ENCODE peak calls at places on chromosome 6, in five cellular contexts. One of them, this sample, is unnamed.

GRCh38 chr6:6566766-6567165 is 21.8 kb upstream of the LY86 start:
- DNase-seq in lower leg skin: no peak
- DNase-seq in heart right ventricle: no peak
- DNase-seq in AG10803: no peak
- DNase-seq in A549: no peak
- DNase-seq in this sample: no peak

GRCh38 chr6:154516276-154516675 is 5.8 kb upstream of the CNKSR3 start:
- DNase-seq in heart right ventricle: no peak
- DNase-seq in lower leg skin: no peak
- DNase-seq in A549: no peak
- DNase-seq in AG10803: no peak
- DNase-seq in this sample: no peak

GRCh38 chr6:84278311-84278710 is 50.9 kb upstream of the CEP162 start:
- DNase-seq in A549: no peak
- DNase-seq in lower leg skin: no peak
- DNase-seq in heart right ventricle: no peak
- DNase-seq in AG10803: peak; percentile 41
- DNase-seq in this sample: no peak

GRCh38 chr6:106739387-106739786 is 110.0 kb downstream of the QRSL1 start:
- DNase-seq in lower leg skin: peak; percentile 71
- DNase-seq in AG10803: peak; percentile 17
- DNase-seq in heart right ventricle: peak; percentile 75
- DNase-seq in A549: peak; percentile 34
- DNase-seq in this sample: no peak

GRCh38 chr6:16396497-16397319 is 158.3 kb downstream of the GMPR start:
- DNase-seq in heart right ventricle: no peak
- DNase-seq in AG10803: no peak
- DNase-seq in A549: no peak
- DNase-seq in lower leg skin: no peak
- DNase-seq in this sample: no peak

GRCh38 chr6:1316482-1317220 is 4.8 kb downstream of the FOXQ1 start:
- DNase-seq in heart right ventricle: no peak
- DNase-seq in lower leg skin: no peak
- DNase-seq in A549: no peak
- DNase-seq in AG10803: no peak
- DNase-seq in this sample: peak; percentile 50

GRCh38 chr6:53151676-53152075 is 3.0 kb upstream of the GCM1 start:
- DNase-seq in lower leg skin: no peak
- DNase-seq in A549: no peak
- DNase-seq in AG10803: no peak
- DNase-seq in heart right ventricle: no peak
- DNase-seq in this sample: no peak

GRCh38 chr6:69038841-69039240 is 403.8 kb downstream of the ADGRB3 start:
- DNase-seq in heart right ventricle: no peak
- DNase-seq in lower leg skin: no peak
- DNase-seq in A549: no peak
- DNase-seq in AG10803: no peak
- DNase-seq in this sample: no peak

GRCh38 chr6:74410630-74411029 is 714.6 kb downstream of the CD109 start:
- DNase-seq in heart right ventricle: no peak
- DNase-seq in AG10803: peak; percentile 92
- DNase-seq in lower leg skin: no peak
- DNase-seq in A549: no peak
- DNase-seq in this sample: no peak

GRCh38 chr6:35371494-35372262 is 29.3 kb downstream of the PPARD start:
- DNase-seq in AG10803: no peak
- DNase-seq in heart right ventricle: no peak
- DNase-seq in A549: no peak
- DNase-seq in lower leg skin: no peak
- DNase-seq in this sample: no peak

GRCh38 chr6:41494212-41495115 is 51.7 kb upstream of the FOXP4 start:
- DNase-seq in A549: no peak
- DNase-seq in lower leg skin: no peak
- DNase-seq in AG10803: no peak
- DNase-seq in heart right ventricle: no peak
- DNase-seq in this sample: no peak

GRCh38 chr6:121393711-121394110 is 41.7 kb upstream of the GJA1 start:
- DNase-seq in A549: no peak
- DNase-seq in heart right ventricle: no peak
- DNase-seq in AG10803: no peak
- DNase-seq in lower leg skin: no peak
- DNase-seq in this sample: no peak

GRCh38 chr6:128742900-128743299 is 140.0 kb upstream of the LAMA2 start:
- DNase-seq in A549: no peak
- DNase-seq in lower leg skin: no peak
- DNase-seq in heart right ventricle: no peak
- DNase-seq in AG10803: no peak
- DNase-seq in this sample: no peak

GRCh38 chr6:11772109-11772830 is 6.3 kb downstream of the ADTRP start:
- DNase-seq in AG10803: peak; percentile 94
- DNase-seq in A549: peak; percentile 64
- DNase-seq in lower leg skin: peak; percentile 71
- DNase-seq in heart right ventricle: no peak
- DNase-seq in this sample: no peak

GRCh38 chr6:96931198-96931597 is 6.7 kb downstream of the KLHL32 start:
- DNase-seq in A549: no peak
- DNase-seq in lower leg skin: no peak
- DNase-seq in heart right ventricle: no peak
- DNase-seq in AG10803: no peak
- DNase-seq in this sample: no peak

GRCh38 chr6:24757610-24758009 is 17.1 kb upstream of the GMNN start:
- DNase-seq in lower leg skin: no peak
- DNase-seq in AG10803: no peak
- DNase-seq in heart right ventricle: no peak
- DNase-seq in A549: no peak
- DNase-seq in this sample: no peak

GRCh38 chr6:3610206-3610605 is 141.3 kb downstream of the PXDC1 start:
- DNase-seq in AG10803: peak; percentile 9
- DNase-seq in lower leg skin: peak; percentile 41
- DNase-seq in A549: no peak
- DNase-seq in heart right ventricle: no peak
- DNase-seq in this sample: no peak

GRCh38 chr6:131923356-131923755 is 27.8 kb downstream of the CCN2 start:
- DNase-seq in heart right ventricle: peak; percentile 32
- DNase-seq in A549: no peak
- DNase-seq in lower leg skin: peak; percentile 29
- DNase-seq in AG10803: peak; percentile 41
- DNase-seq in this sample: no peak

GRCh38 chr6:131931063-131931745 is 20.0 kb downstream of the CCN2 start:
- DNase-seq in A549: no peak
- DNase-seq in lower leg skin: no peak
- DNase-seq in AG10803: peak; percentile 44
- DNase-seq in heart right ventricle: no peak
- DNase-seq in this sample: no peak

GRCh38 chr6:131924881-131925474 is 26.2 kb downstream of the CCN2 start:
- DNase-seq in heart right ventricle: no peak
- DNase-seq in lower leg skin: no peak
- DNase-seq in A549: peak; percentile 27
- DNase-seq in AG10803: peak; percentile 59
- DNase-seq in this sample: no peak

DNA sequence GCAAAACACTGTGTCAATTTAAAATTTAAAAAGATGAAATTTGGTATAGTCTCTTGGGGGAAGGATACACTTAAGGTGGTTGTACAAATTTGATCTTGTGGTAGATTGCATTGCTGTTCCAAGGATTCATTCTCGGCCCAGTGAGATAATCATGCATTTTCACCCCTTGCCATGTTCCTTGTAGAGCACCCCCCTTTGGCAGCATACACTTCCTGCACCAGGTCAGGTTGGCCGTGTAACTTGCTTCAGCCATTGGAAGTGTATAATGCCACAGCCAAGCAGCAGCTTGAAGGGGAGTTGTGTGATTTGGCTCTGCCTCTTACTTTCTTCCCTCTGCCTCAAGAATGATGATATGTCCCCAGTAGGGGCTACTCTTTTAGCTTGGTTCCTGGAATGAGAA is 21.9 kb downstream of the CCN2 start:
- DNase-seq in A549: no peak
- DNase-seq in AG10803: no peak
- DNase-seq in lower leg skin: no peak
- DNase-seq in heart right ventricle: no peak
- DNase-seq in this sample: no peak
- TF ChIP-seq CTCF in A549: no peak
- TF ChIP-seq CTCF in AG10803: no peak
- TF ChIP-seq CTCF in lower leg skin: no peak
- TF ChIP-seq CTCF in heart right ventricle: no peak
- TF ChIP-seq CTCF in this sample: no peak

GRCh38 chr6:109453594-109454482 is 1.7 kb downstream of the MICAL1 start:
- DNase-seq in lower leg skin: no peak
- DNase-seq in A549: no peak
- DNase-seq in AG10803: peak; percentile 66
- DNase-seq in heart right ventricle: peak; percentile 44
- DNase-seq in this sample: no peak

GRCh38 chr6:109454483-109455160 is 950 bp downstream of the MICAL1 start:
- DNase-seq in AG10803: no peak
- DNase-seq in heart right ventricle: peak; percentile 50
- DNase-seq in lower leg skin: peak; percentile 53
- DNase-seq in A549: no peak
- DNase-seq in this sample: no peak

GRCh38 chr6:109455502-109456282 is at the start of gene MICAL1:
- DNase-seq in AG10803: peak; percentile 67
- DNase-seq in lower leg skin: peak; percentile 62
- DNase-seq in heart right ventricle: peak; percentile 59
- DNase-seq in A549: peak; percentile 40
- DNase-seq in this sample: no peak

GRCh38 chr6:109456283-109456583 is 661 bp upstream of the MICAL1 start:
- DNase-seq in A549: no peak
- DNase-seq in AG10803: no peak
- DNase-seq in lower leg skin: no peak
- DNase-seq in heart right ventricle: no peak
- DNase-seq in this sample: no peak

GRCh38 chr6:109455161-109455501 is 441 bp downstream of the MICAL1 start:
- DNase-seq in A549: no peak
- DNase-seq in AG10803: no peak
- DNase-seq in lower leg skin: no peak
- DNase-seq in heart right ventricle: no peak
- DNase-seq in this sample: no peak
- TF ChIP-seq CTCF in A549: no peak
- TF ChIP-seq CTCF in AG10803: no peak
- TF ChIP-seq CTCF in lower leg skin: no peak
- TF ChIP-seq CTCF in heart right ventricle: no peak
- TF ChIP-seq CTCF in this sample: no peak

GRCh38 chr6:137588472-137588871 is 94.3 kb upstream of the OLIG3 start:
- DNase-seq in lower leg skin: no peak
- DNase-seq in heart right ventricle: no peak
- DNase-seq in AG10803: no peak
- DNase-seq in A549: no peak
- DNase-seq in this sample: no peak
- TF ChIP-seq CTCF in lower leg skin: no peak
- TF ChIP-seq CTCF in heart right ventricle: no peak
- TF ChIP-seq CTCF in AG10803: no peak
- TF ChIP-seq CTCF in A549: no peak
- TF ChIP-seq CTCF in this sample: no peak

GRCh38 chr6:87943191-87943590 is 104.5 kb upstream of the SPACA1 start:
- DNase-seq in lower leg skin: no peak
- DNase-seq in heart right ventricle: no peak
- DNase-seq in A549: no peak
- DNase-seq in AG10803: no peak
- DNase-seq in this sample: no peak

GRCh38 chr6:87941556-87942358 is 105.9 kb upstream of the SPACA1 start:
- DNase-seq in AG10803: no peak
- DNase-seq in heart right ventricle: no peak
- DNase-seq in A549: no peak
- DNase-seq in lower leg skin: no peak
- DNase-seq in this sample: no peak

GRCh38 chr6:87945966-87946365 is 101.7 kb upstream of the SPACA1 start:
- DNase-seq in lower leg skin: peak; percentile 46
- DNase-seq in AG10803: peak; percentile 39
- DNase-seq in A549: no peak
- DNase-seq in heart right ventricle: no peak
- DNase-seq in this sample: no peak

GRCh38 chr6:87945181-87945580 is 102.5 kb upstream of the SPACA1 start:
- DNase-seq in lower leg skin: no peak
- DNase-seq in heart right ventricle: no peak
- DNase-seq in A549: no peak
- DNase-seq in AG10803: no peak
- DNase-seq in this sample: no peak

DNA sequence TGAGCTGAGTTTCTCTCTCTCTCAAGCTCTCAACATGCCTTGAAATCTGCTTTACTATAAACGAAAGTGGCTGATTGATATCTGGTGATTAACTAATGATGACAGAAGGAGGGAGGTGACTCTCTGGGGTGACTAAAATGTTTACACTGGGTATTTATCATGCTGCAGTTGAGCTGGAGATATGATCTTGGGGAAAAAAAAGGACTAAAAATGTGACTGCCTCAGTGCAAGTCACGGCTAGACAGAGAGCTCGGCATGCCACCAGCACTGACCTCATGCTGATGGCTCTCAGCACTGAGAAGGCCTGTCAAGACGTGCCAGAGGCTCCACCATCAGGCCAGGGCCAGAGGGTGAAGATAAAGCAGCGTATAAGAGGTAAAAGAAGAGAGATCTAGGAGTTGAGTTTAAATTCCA is 103.1 kb upstream of the SPACA1 start:
- DNase-seq in heart right ventricle: peak; percentile 72
- DNase-seq in AG10803: peak; percentile 75
- DNase-seq in lower leg skin: peak; percentile 70
- DNase-seq in A549: peak; percentile 5
- DNase-seq in this sample: peak; percentile 26
- TF ChIP-seq CTCF in heart right ventricle: no peak
- TF ChIP-seq CTCF in AG10803: peak; percentile 52
- TF ChIP-seq CTCF in lower leg skin: no peak
- TF ChIP-seq CTCF in A549: no peak
- TF ChIP-seq CTCF in this sample: no peak

DNA sequence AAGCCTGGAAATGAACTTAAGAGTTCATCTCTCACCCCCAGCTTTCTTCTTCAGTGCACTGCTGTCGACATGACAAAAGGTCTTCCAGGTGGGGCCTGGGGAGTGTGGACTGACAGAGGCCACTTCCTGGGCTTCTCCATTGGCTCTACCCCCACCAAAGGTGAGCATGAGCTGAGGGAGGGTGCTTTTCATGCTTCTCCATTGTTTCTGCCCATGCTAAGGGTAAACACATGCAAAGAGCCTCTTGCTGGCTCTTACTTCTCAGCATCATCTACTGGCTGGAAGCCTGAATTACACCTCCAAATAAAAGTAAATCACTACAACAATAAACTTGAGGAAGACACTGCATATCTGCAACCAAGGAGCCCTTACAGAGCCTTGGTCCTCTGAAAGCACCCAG is 227.2 kb downstream of the EPM2A start:
- DNase-seq in AG10803: no peak
- DNase-seq in lower leg skin: no peak
- DNase-seq in A549: no peak
- DNase-seq in heart right ventricle: no peak
- DNase-seq in this sample: no peak
- TF ChIP-seq CTCF in AG10803: no peak
- TF ChIP-seq CTCF in lower leg skin: no peak
- TF ChIP-seq CTCF in A549: no peak
- TF ChIP-seq CTCF in heart right ventricle: no peak
- TF ChIP-seq CTCF in this sample: no peak

DNA sequence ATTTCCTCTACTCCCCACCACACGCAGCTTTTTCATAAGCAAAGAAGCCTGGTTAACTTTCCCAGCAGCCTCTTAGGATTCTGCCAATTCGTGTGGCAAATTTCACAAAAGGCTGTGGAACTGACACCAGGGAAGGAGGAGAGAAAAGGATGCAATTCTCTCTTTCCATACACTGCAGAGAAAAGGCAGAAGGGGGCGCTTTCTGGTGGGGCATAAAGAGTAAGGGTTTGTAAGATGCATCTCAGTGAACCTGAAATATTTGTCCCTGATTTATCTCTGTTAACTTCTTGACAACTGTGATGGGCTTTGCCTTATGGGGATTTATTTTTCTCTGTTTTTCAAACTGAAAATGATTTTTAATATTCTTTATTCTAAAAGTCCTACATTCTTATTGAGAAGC is 45.5 kb upstream of the GLP1R start:
- DNase-seq in lower leg skin: no peak
- DNase-seq in A549: no peak
- DNase-seq in AG10803: no peak
- DNase-seq in heart right ventricle: no peak
- DNase-seq in this sample: no peak
- TF ChIP-seq CTCF in lower leg skin: no peak
- TF ChIP-seq CTCF in A549: no peak
- TF ChIP-seq CTCF in AG10803: peak; percentile 16
- TF ChIP-seq CTCF in heart right ventricle: no peak
- TF ChIP-seq CTCF in this sample: no peak